ENCODE peak calls at places on chromosomes 5 and 9, in seven cellular contexts. R, H, A, T, O, D and N are unnamed samples.

GRCh38 chr5:160266752-160267345 is 37.5 kb downstream of the FABP6 start:
- DNase-seq in A (no peak), R (peak), H (no peak), T (no peak), O (no peak), D (no peak), N (peak)

GRCh38 chr5:172870261-172870806 is 36.3 kb downstream of the ERGIC1 start:
- DNase-seq in R (no peak), D (peak), T (peak), O (no peak), A (no peak), H (peak), N (no peak)

GRCh38 chr9:129640086-129640870 is 1.7 kb downstream of the ASB6 start:
- DNase-seq in O (no peak), A (no peak), R (peak), D (peak), H (peak), T (no peak), N (no peak)

GRCh38 chr9:120919639-120920494 is 6.7 kb downstream of the TRAF1 start:
- DNase-seq in H (no peak), A (no peak), T (no peak), O (no peak), D (no peak), R (no peak), N (no peak)

GRCh38 chr5:169190860-169191259 is 110.1 kb downstream of the SLIT3 start:
- DNase-seq in R (no peak), T (no peak), A (no peak), O (no peak), H (no peak), D (no peak), N (no peak)

GRCh38 chr5:135062216-135063055 is 28.4 kb upstream of the PITX1 start:
- DNase-seq in R (peak), T (peak), H (no peak), D (no peak), A (no peak), O (no peak), N (no peak)

GRCh38 chr9:87137718-87138117 is 190.4 kb upstream of the GAS1 start:
- DNase-seq in D (no peak), A (no peak), T (no peak), O (no peak), H (no peak), R (no peak), N (no peak)

GRCh38 chr9:73093740-73094379 is 57.8 kb upstream of the ANXA1 start:
- DNase-seq in A (no peak), R (no peak), T (no peak), H (peak), O (no peak), D (peak), N (no peak)

GRCh38 chr5:176817369-176817841 is 7.0 kb downstream of the UNC5A start:
- DNase-seq in D (no peak), R (no peak), O (no peak), H (no peak), A (peak), T (no peak), N (no peak)

GRCh38 chr5:149240354-149240998 is 31.2 kb upstream of the AFAP1L1 start:
- DNase-seq in A (no peak), D (no peak), T (peak), O (no peak), R (no peak), H (no peak), N (no peak)

GRCh38 chr9:137241490-137242328 is 622 bp downstream of the TUBB4B start:
- DNase-seq in R (peak), D (peak), T (peak), H (peak), O (no peak), A (peak), N (peak)

GRCh38 chr5:72503888-72504491 is 3.2 kb downstream of the ZNF366 start:
- DNase-seq in H (peak), T (no peak), O (no peak), R (no peak), A (no peak), D (peak), N (no peak)

GRCh38 chr9:98590115-98590514 is 118.6 kb downstream of the GABBR2 start:
- DNase-seq in T (no peak), D (no peak), H (no peak), O (no peak), A (no peak), R (no peak), N (no peak)

GRCh38 chr5:51810592-51810991 is 427.3 kb downstream of the ISL1 start:
- DNase-seq in A (no peak), O (no peak), H (no peak), R (no peak), D (no peak), T (no peak), N (no peak)

GRCh38 chr9:95735701-95736100 is 139.8 kb upstream of the ERCC6L2 start:
- DNase-seq in H (no peak), T (no peak), O (no peak), D (no peak), R (no peak), A (no peak), N (no peak)

GRCh38 chr5:140133514-140134167 is 7.9 kb downstream of the IGIP start:
- DNase-seq in H (no peak), A (no peak), T (no peak), R (no peak), O (no peak), D (no peak), N (no peak)

GRCh38 chr5:154484393-154484944 is 6.4 kb upstream of the HAND1 start:
- DNase-seq in D (no peak), T (no peak), O (no peak), H (no peak), R (no peak), A (no peak), N (no peak)

GRCh38 chr9:96398582-96399334 is 15.2 kb upstream of the SLC35D2 start:
- DNase-seq in A (no peak), O (no peak), R (no peak), D (no peak), H (no peak), T (no peak), N (no peak)

GRCh38 chr9:31799953-31800609 is 584.4 kb upstream of the ACO1 start:
- DNase-seq in H (no peak), D (no peak), T (no peak), R (no peak), A (no peak), O (peak), N (no peak)

GRCh38 chr5:61321650-61322049 is 10.4 kb upstream of the ZSWIM6 start:
- DNase-seq in T (no peak), H (no peak), A (no peak), R (no peak), O (no peak), D (no peak), N (no peak)